ENCODE peak calls at places on chromosomes 13 and 19, in six cellular contexts. One of them, this sample, is unnamed.

GRCh38 chr19:44851427-44851826 is 5.3 kb downstream of the NECTIN2 start:
- DNase-seq in HCT116: no peak
- DNase-seq in nephron progenitor cell: no peak
- DNase-seq in coronary artery: no peak
- DNase-seq in fibroblast of mammary gland: no peak
- DNase-seq in astrocyte of the spinal cord: no peak
- DNase-seq in this sample: no peak

GRCh38 chr19:13978306-13978705 is 26.0 kb downstream of the DCAF15 start:
- DNase-seq in HCT116: no peak
- DNase-seq in astrocyte of the spinal cord: peak; percentile 26
- DNase-seq in nephron progenitor cell: peak; percentile 92
- DNase-seq in coronary artery: peak; percentile 87
- DNase-seq in fibroblast of mammary gland: peak; percentile 20
- DNase-seq in this sample: no peak

GRCh38 chr13:49220035-49220855 is at the start of gene MLNR:
- DNase-seq in HCT116: no peak
- DNase-seq in nephron progenitor cell: peak; percentile 63
- DNase-seq in fibroblast of mammary gland: peak; percentile 33
- DNase-seq in astrocyte of the spinal cord: no peak
- DNase-seq in coronary artery: no peak
- DNase-seq in this sample: no peak

GRCh38 chr19:2716722-2717637 is 4.2 kb downstream of the DIRAS1 start:
- DNase-seq in astrocyte of the spinal cord: no peak
- DNase-seq in fibroblast of mammary gland: no peak
- DNase-seq in nephron progenitor cell: no peak
- DNase-seq in coronary artery: no peak
- DNase-seq in HCT116: no peak
- DNase-seq in this sample: no peak

GRCh38 chr19:48999481-49000325 is 6.0 kb downstream of the RUVBL2 start:
- DNase-seq in coronary artery: no peak
- DNase-seq in astrocyte of the spinal cord: peak; percentile 73
- DNase-seq in HCT116: no peak
- DNase-seq in nephron progenitor cell: peak; percentile 80
- DNase-seq in fibroblast of mammary gland: peak; percentile 73
- DNase-seq in this sample: no peak

GRCh38 chr19:49151339-49152217 is 3.6 kb downstream of the HRC start:
- DNase-seq in nephron progenitor cell: peak; percentile 75
- DNase-seq in HCT116: peak; percentile 98
- DNase-seq in fibroblast of mammary gland: peak; percentile 23
- DNase-seq in coronary artery: no peak
- DNase-seq in astrocyte of the spinal cord: no peak
- DNase-seq in this sample: no peak

GRCh38 chr19:46609511-46610412 is 8.6 kb downstream of the CALM3 start:
- DNase-seq in fibroblast of mammary gland: no peak
- DNase-seq in coronary artery: no peak
- DNase-seq in nephron progenitor cell: no peak
- DNase-seq in HCT116: no peak
- DNase-seq in astrocyte of the spinal cord: no peak
- DNase-seq in this sample: no peak

GRCh38 chr13:72221276-72221962 is 354.4 kb upstream of the DACH1 start:
- DNase-seq in fibroblast of mammary gland: no peak
- DNase-seq in astrocyte of the spinal cord: no peak
- DNase-seq in HCT116: peak; percentile 18
- DNase-seq in coronary artery: no peak
- DNase-seq in nephron progenitor cell: peak; percentile 46
- DNase-seq in this sample: no peak

GRCh38 chr13:33109801-33110200 is 93.6 kb downstream of the KL start:
- DNase-seq in astrocyte of the spinal cord: no peak
- DNase-seq in coronary artery: no peak
- DNase-seq in HCT116: no peak
- DNase-seq in fibroblast of mammary gland: peak; percentile 43
- DNase-seq in nephron progenitor cell: no peak
- DNase-seq in this sample: no peak

GRCh38 chr13:24196593-24197197 is 36.2 kb downstream of the SPATA13 start:
- DNase-seq in nephron progenitor cell: no peak
- DNase-seq in coronary artery: no peak
- DNase-seq in fibroblast of mammary gland: no peak
- DNase-seq in HCT116: no peak
- DNase-seq in astrocyte of the spinal cord: no peak
- DNase-seq in this sample: no peak

GRCh38 chr19:45498411-45499195 is at the start of gene PPM1N:
- DNase-seq in coronary artery: no peak
- DNase-seq in astrocyte of the spinal cord: no peak
- DNase-seq in fibroblast of mammary gland: no peak
- DNase-seq in nephron progenitor cell: peak; percentile 63
- DNase-seq in HCT116: no peak
- DNase-seq in this sample: no peak

GRCh38 chr13:101654916-101655315 is 202.4 kb downstream of the ITGBL1 start:
- DNase-seq in fibroblast of mammary gland: peak; percentile 71
- DNase-seq in nephron progenitor cell: no peak
- DNase-seq in astrocyte of the spinal cord: no peak
- DNase-seq in HCT116: no peak
- DNase-seq in coronary artery: no peak
- DNase-seq in this sample: no peak

GRCh38 chr13:88434953-88435352 is 763.8 kb downstream of the SLITRK5 start:
- DNase-seq in fibroblast of mammary gland: no peak
- DNase-seq in astrocyte of the spinal cord: no peak
- DNase-seq in HCT116: no peak
- DNase-seq in nephron progenitor cell: no peak
- DNase-seq in coronary artery: no peak
- DNase-seq in this sample: no peak

GRCh38 chr13:43786766-43787517 is at the start of gene ENOX1:
- DNase-seq in nephron progenitor cell: peak; percentile 76
- DNase-seq in coronary artery: no peak
- DNase-seq in astrocyte of the spinal cord: peak; percentile 79
- DNase-seq in HCT116: peak; percentile 34
- DNase-seq in fibroblast of mammary gland: peak; percentile 73
- DNase-seq in this sample: no peak

GRCh38 chr19:53865918-53866696 is 1.6 kb upstream of the MYADM start:
- DNase-seq in coronary artery: peak; percentile 90
- DNase-seq in nephron progenitor cell: peak; percentile 79
- DNase-seq in astrocyte of the spinal cord: peak; percentile 72
- DNase-seq in HCT116: peak; percentile 60
- DNase-seq in fibroblast of mammary gland: peak; percentile 45
- DNase-seq in this sample: no peak

GRCh38 chr13:48660356-48661076 is 6.8 kb downstream of the CYSLTR2 start:
- DNase-seq in fibroblast of mammary gland: no peak
- DNase-seq in nephron progenitor cell: no peak
- DNase-seq in astrocyte of the spinal cord: no peak
- DNase-seq in coronary artery: no peak
- DNase-seq in HCT116: no peak
- DNase-seq in this sample: no peak

GRCh38 chr13:113002206-113002821 is 33.3 kb downstream of the MCF2L start:
- DNase-seq in astrocyte of the spinal cord: no peak
- DNase-seq in nephron progenitor cell: peak; percentile 59
- DNase-seq in fibroblast of mammary gland: no peak
- DNase-seq in HCT116: no peak
- DNase-seq in coronary artery: no peak
- DNase-seq in this sample: no peak

GRCh38 chr13:100156786-100157185 is 67.9 kb downstream of the PCCA start:
- DNase-seq in fibroblast of mammary gland: no peak
- DNase-seq in HCT116: no peak
- DNase-seq in coronary artery: no peak
- DNase-seq in nephron progenitor cell: no peak
- DNase-seq in astrocyte of the spinal cord: peak; percentile 54
- DNase-seq in this sample: no peak

GRCh38 chr13:110106726-110107125 is 200.2 kb downstream of the COL4A1 start:
- DNase-seq in coronary artery: peak; percentile 81
- DNase-seq in nephron progenitor cell: no peak
- DNase-seq in fibroblast of mammary gland: no peak
- DNase-seq in astrocyte of the spinal cord: no peak
- DNase-seq in HCT116: no peak
- DNase-seq in this sample: peak; percentile 22

GRCh38 chr13:110109140-110109783 is 197.7 kb downstream of the COL4A1 start:
- DNase-seq in coronary artery: no peak
- DNase-seq in HCT116: no peak
- DNase-seq in astrocyte of the spinal cord: no peak
- DNase-seq in nephron progenitor cell: no peak
- DNase-seq in fibroblast of mammary gland: peak; percentile 35
- DNase-seq in this sample: no peak

GRCh38 chr13:110108348-110109139 is 198.4 kb downstream of the COL4A1 start:
- DNase-seq in coronary artery: peak; percentile 89
- DNase-seq in astrocyte of the spinal cord: peak; percentile 89
- DNase-seq in HCT116: peak; percentile 53
- DNase-seq in fibroblast of mammary gland: peak; percentile 90
- DNase-seq in nephron progenitor cell: peak; percentile 67
- DNase-seq in this sample: peak; percentile 71

GRCh38 chr13:110109910-110110309 is 197.0 kb downstream of the COL4A1 start:
- DNase-seq in fibroblast of mammary gland: peak; percentile 96
- DNase-seq in HCT116: no peak
- DNase-seq in astrocyte of the spinal cord: peak; percentile 91
- DNase-seq in nephron progenitor cell: no peak
- DNase-seq in coronary artery: peak; percentile 90
- DNase-seq in this sample: peak; percentile 83

DNA sequence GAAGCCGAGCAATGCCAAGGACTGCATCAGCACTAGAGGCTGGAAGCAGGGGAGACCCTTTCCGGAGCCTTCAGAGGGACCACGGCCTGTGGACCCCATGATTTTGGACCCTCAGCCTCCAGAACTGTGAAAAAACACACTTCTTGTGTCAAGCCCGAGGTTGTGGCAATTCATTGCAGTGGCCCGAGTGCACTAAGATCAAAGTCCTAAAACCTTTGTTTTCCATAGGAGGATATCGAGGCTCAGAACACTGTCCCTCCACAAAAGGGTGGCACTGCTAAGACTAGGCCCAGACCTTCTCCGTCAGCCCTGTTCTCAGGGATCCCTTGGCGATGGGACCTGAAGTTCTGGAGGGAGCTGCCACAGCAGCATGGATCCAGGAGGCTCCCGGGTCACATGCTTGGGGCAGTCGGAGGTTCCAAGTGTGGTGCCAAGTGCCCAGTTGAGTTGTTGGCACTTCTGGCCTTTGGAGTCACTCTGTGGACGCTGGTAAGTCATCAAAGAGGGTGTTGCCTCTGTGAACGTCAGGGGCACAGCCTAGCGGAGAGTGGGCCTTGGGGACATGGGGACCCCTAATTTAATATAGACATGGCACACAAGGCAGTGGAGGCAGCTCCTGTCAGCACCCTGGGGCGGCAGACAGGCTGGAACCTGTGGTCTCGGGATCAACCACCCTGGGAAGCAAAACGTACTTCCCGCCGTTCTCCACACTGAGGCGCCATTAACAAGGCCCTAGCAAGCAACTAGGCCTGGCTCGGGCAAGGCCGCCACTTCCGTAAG is 199.2 kb downstream of the COL4A1 start:
- DNase-seq in HCT116: no peak
- DNase-seq in astrocyte of the spinal cord: no peak
- DNase-seq in nephron progenitor cell: no peak
- DNase-seq in coronary artery: peak; percentile 65
- DNase-seq in fibroblast of mammary gland: no peak
- DNase-seq in this sample: no peak
- TF ChIP-seq CTCF in HCT116: peak; percentile 59
- TF ChIP-seq CTCF in astrocyte of the spinal cord: peak; percentile 26
- TF ChIP-seq CTCF in nephron progenitor cell: no peak
- TF ChIP-seq CTCF in coronary artery: no peak
- TF ChIP-seq CTCF in fibroblast of mammary gland: peak; percentile 10
- TF ChIP-seq CTCF in this sample: no peak

GRCh38 chr19:30848626-30849322 is 476.6 kb downstream of the ZNF536 start:
- DNase-seq in astrocyte of the spinal cord: no peak
- DNase-seq in fibroblast of mammary gland: no peak
- DNase-seq in coronary artery: no peak
- DNase-seq in nephron progenitor cell: peak; percentile 27
- DNase-seq in HCT116: no peak
- DNase-seq in this sample: no peak
- TF ChIP-seq CTCF in astrocyte of the spinal cord: no peak
- TF ChIP-seq CTCF in fibroblast of mammary gland: no peak
- TF ChIP-seq CTCF in coronary artery: no peak
- TF ChIP-seq CTCF in nephron progenitor cell: no peak
- TF ChIP-seq CTCF in HCT116: no peak
- TF ChIP-seq CTCF in this sample: no peak

DNA sequence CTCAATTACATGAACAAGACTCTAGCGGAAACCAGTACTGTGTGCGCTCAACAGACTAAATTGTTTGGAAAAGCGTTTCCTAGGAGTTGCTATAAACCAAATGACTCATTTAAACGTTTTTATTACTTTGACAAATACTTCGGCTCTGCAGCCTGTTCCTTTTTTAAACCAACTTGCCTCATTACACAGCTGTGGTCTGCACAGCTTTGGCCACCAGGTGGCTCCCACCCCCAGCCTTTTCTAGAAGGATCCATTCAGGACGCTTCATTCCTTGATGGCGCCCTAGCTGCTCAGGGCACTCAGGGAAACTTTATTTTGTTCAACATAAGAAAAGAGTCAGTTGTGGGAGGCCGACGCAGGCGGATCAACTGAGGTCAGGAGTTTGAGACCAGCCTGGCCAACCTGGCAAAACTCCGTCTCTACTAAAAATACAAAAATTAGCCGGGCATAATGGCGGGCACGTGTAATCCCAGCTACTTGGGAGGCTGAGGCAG is 41.0 kb upstream of the XPO4 start:
- DNase-seq in astrocyte of the spinal cord: peak; percentile 97
- DNase-seq in coronary artery: peak; percentile 90
- DNase-seq in fibroblast of mammary gland: peak; percentile 96
- DNase-seq in nephron progenitor cell: peak; percentile 75
- DNase-seq in HCT116: peak; percentile 76
- DNase-seq in this sample: peak; percentile 89
- TF ChIP-seq CTCF in astrocyte of the spinal cord: peak; percentile 93
- TF ChIP-seq CTCF in coronary artery: peak; percentile 84
- TF ChIP-seq CTCF in fibroblast of mammary gland: peak; percentile 97
- TF ChIP-seq CTCF in nephron progenitor cell: peak; percentile 91
- TF ChIP-seq CTCF in HCT116: peak; percentile 94
- TF ChIP-seq CTCF in this sample: peak; percentile 96

GRCh38 chr13:59747529-59747928 is 416.2 kb downstream of the DIAPH3 start:
- DNase-seq in coronary artery: no peak
- DNase-seq in astrocyte of the spinal cord: no peak
- DNase-seq in HCT116: peak; percentile 3
- DNase-seq in nephron progenitor cell: no peak
- DNase-seq in fibroblast of mammary gland: no peak
- DNase-seq in this sample: no peak

GRCh38 chr13:59746291-59746962 is 417.3 kb downstream of the DIAPH3 start:
- DNase-seq in astrocyte of the spinal cord: peak; percentile 47
- DNase-seq in coronary artery: no peak
- DNase-seq in HCT116: no peak
- DNase-seq in fibroblast of mammary gland: peak; percentile 50
- DNase-seq in nephron progenitor cell: no peak
- DNase-seq in this sample: no peak

GRCh38 chr13:59754411-59754810 is 409.3 kb downstream of the DIAPH3 start:
- DNase-seq in coronary artery: no peak
- DNase-seq in fibroblast of mammary gland: no peak
- DNase-seq in nephron progenitor cell: no peak
- DNase-seq in astrocyte of the spinal cord: no peak
- DNase-seq in HCT116: no peak
- DNase-seq in this sample: no peak

GRCh38 chr13:59755647-59756290 is 408.0 kb downstream of the DIAPH3 start:
- DNase-seq in fibroblast of mammary gland: no peak
- DNase-seq in coronary artery: no peak
- DNase-seq in astrocyte of the spinal cord: no peak
- DNase-seq in nephron progenitor cell: no peak
- DNase-seq in HCT116: no peak
- DNase-seq in this sample: no peak

DNA sequence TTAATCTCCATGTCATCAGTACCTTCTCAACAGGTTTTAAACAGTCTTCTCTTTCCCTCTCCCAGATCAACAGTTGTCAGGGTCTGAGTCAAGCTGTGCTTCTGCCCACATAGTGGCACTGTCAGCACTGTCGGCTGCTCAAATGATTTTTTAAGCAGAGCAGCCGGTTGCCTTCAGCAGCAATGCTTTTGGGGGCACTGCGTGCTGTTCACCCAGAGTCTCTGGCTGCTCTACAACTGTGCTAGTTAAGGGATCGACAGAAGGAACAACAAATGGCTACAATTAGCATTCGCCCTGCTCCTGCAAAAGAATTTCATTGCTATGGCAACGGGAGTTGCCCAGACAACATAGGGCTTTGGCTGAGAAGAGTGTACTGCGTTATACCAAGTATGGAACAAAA is 412.9 kb downstream of the DIAPH3 start:
- DNase-seq in nephron progenitor cell: peak; percentile 59
- DNase-seq in coronary artery: no peak
- DNase-seq in HCT116: no peak
- DNase-seq in astrocyte of the spinal cord: peak; percentile 82
- DNase-seq in fibroblast of mammary gland: peak; percentile 37
- DNase-seq in this sample: peak; percentile 67
- TF ChIP-seq CTCF in nephron progenitor cell: no peak
- TF ChIP-seq CTCF in coronary artery: no peak
- TF ChIP-seq CTCF in HCT116: no peak
- TF ChIP-seq CTCF in astrocyte of the spinal cord: no peak
- TF ChIP-seq CTCF in fibroblast of mammary gland: no peak
- TF ChIP-seq CTCF in this sample: no peak